ENCODE peak calls at places on chromosomes 11 and 22, in ten cellular contexts. One of them, this sample, is unnamed. For H3K27me3 and H3K4me1, the result is how much of the 10 kb centered on the place peaks cover.

GRCh38 chr11:66700742-66701141 is 23.1 kb upstream of the RBM4B start:
- DNase-seq in IMR-90: no peak
- DNase-seq in NT2/D1: no peak
- DNase-seq in Panc1: no peak
- DNase-seq in suprapubic skin: no peak
- DNase-seq in psoas muscle: no peak
- DNase-seq in right cardiac atrium: no peak
- DNase-seq in GM23338: no peak
- DNase-seq in CD8-positive, alpha-beta memory T cell: no peak
- DNase-seq in small intestine: no peak
- DNase-seq in this sample: no peak

GRCh38 chr22:49087716-49088660 is 739.7 kb downstream of the BRD1 start:
- DNase-seq in small intestine: no peak
- DNase-seq in CD8-positive, alpha-beta memory T cell: peak
- DNase-seq in Panc1: no peak
- DNase-seq in NT2/D1: no peak
- DNase-seq in right cardiac atrium: no peak
- DNase-seq in IMR-90: no peak
- DNase-seq in psoas muscle: peak
- DNase-seq in suprapubic skin: no peak
- DNase-seq in GM23338: no peak
- DNase-seq in this sample: no peak

GRCh38 chr11:128181090-128181485 is 406.3 kb downstream of the ETS1 start:
- DNase-seq in small intestine: no peak
- DNase-seq in CD8-positive, alpha-beta memory T cell: no peak
- DNase-seq in NT2/D1: no peak
- DNase-seq in right cardiac atrium: no peak
- DNase-seq in suprapubic skin: no peak
- DNase-seq in psoas muscle: no peak
- DNase-seq in IMR-90: peak
- DNase-seq in GM23338: no peak
- DNase-seq in Panc1: no peak
- DNase-seq in this sample: no peak

GRCh38 chr11:118341749-118342489 is 586 bp downstream of the CD3D start:
- DNase-seq in CD8-positive, alpha-beta memory T cell: no peak
- DNase-seq in NT2/D1: no peak
- DNase-seq in right cardiac atrium: no peak
- DNase-seq in suprapubic skin: no peak
- DNase-seq in Panc1: no peak
- DNase-seq in GM23338: no peak
- DNase-seq in small intestine: no peak
- DNase-seq in psoas muscle: no peak
- DNase-seq in IMR-90: no peak
- DNase-seq in this sample: no peak

GRCh38 chr11:22666700-22667439 is 459 bp downstream of the GAS2 start:
- DNase-seq in CD8-positive, alpha-beta memory T cell: no peak
- DNase-seq in IMR-90: no peak
- DNase-seq in psoas muscle: peak
- DNase-seq in NT2/D1: no peak
- DNase-seq in suprapubic skin: no peak
- DNase-seq in GM23338: peak
- DNase-seq in Panc1: no peak
- DNase-seq in right cardiac atrium: peak
- DNase-seq in small intestine: peak
- DNase-seq in this sample: peak

GRCh38 chr22:44582016-44582415 is 84.0 kb upstream of the RTL6 start:
- DNase-seq in suprapubic skin: peak
- DNase-seq in IMR-90: no peak
- DNase-seq in psoas muscle: no peak
- DNase-seq in CD8-positive, alpha-beta memory T cell: no peak
- DNase-seq in Panc1: no peak
- DNase-seq in GM23338: no peak
- DNase-seq in small intestine: no peak
- DNase-seq in right cardiac atrium: no peak
- DNase-seq in NT2/D1: no peak
- DNase-seq in this sample: no peak

GRCh38 chr22:36486619-36487384 is 5.4 kb upstream of the TXN2 start:
- DNase-seq in IMR-90: peak
- DNase-seq in suprapubic skin: no peak
- DNase-seq in CD8-positive, alpha-beta memory T cell: peak
- DNase-seq in Panc1: no peak
- DNase-seq in psoas muscle: no peak
- DNase-seq in NT2/D1: no peak
- DNase-seq in small intestine: peak
- DNase-seq in right cardiac atrium: no peak
- DNase-seq in GM23338: peak
- DNase-seq in this sample: no peak

GRCh38 chr22:22913989-22914388 is 26.4 kb downstream of the IGLL5 start:
- DNase-seq in psoas muscle: peak
- DNase-seq in right cardiac atrium: peak
- DNase-seq in Panc1: no peak
- DNase-seq in CD8-positive, alpha-beta memory T cell: no peak
- DNase-seq in GM23338: no peak
- DNase-seq in suprapubic skin: no peak
- DNase-seq in IMR-90: no peak
- DNase-seq in NT2/D1: no peak
- DNase-seq in small intestine: no peak
- DNase-seq in this sample: no peak

GRCh38 chr22:25182131-25183110 is 17.2 kb upstream of the CRYBB3 start:
- DNase-seq in CD8-positive, alpha-beta memory T cell: no peak
- DNase-seq in NT2/D1: no peak
- DNase-seq in Panc1: no peak
- DNase-seq in GM23338: no peak
- DNase-seq in right cardiac atrium: no peak
- DNase-seq in psoas muscle: no peak
- DNase-seq in suprapubic skin: no peak
- DNase-seq in IMR-90: no peak
- DNase-seq in small intestine: no peak
- DNase-seq in this sample: no peak

GRCh38 chr11:100808904-100809491 is 121.9 kb downstream of the ARHGAP42 start:
- DNase-seq in right cardiac atrium: no peak
- DNase-seq in psoas muscle: no peak
- DNase-seq in CD8-positive, alpha-beta memory T cell: no peak
- DNase-seq in suprapubic skin: no peak
- DNase-seq in IMR-90: peak
- DNase-seq in NT2/D1: no peak
- DNase-seq in GM23338: peak
- DNase-seq in small intestine: no peak
- DNase-seq in Panc1: no peak
- DNase-seq in this sample: no peak

GRCh38 chr22:17782158-17782557 is 7.9 kb upstream of the BID start:
- DNase-seq in CD8-positive, alpha-beta memory T cell: no peak
- DNase-seq in Panc1: no peak
- DNase-seq in right cardiac atrium: peak
- DNase-seq in small intestine: no peak
- DNase-seq in suprapubic skin: no peak
- DNase-seq in NT2/D1: no peak
- DNase-seq in GM23338: no peak
- DNase-seq in psoas muscle: peak
- DNase-seq in IMR-90: no peak
- DNase-seq in this sample: no peak

GRCh38 chr22:21762712-21763581 is 27.4 kb upstream of the YPEL1 start:
- DNase-seq in IMR-90: no peak
- DNase-seq in GM23338: no peak
- DNase-seq in NT2/D1: no peak
- DNase-seq in suprapubic skin: no peak
- DNase-seq in Panc1: no peak
- DNase-seq in CD8-positive, alpha-beta memory T cell: peak
- DNase-seq in small intestine: peak
- DNase-seq in right cardiac atrium: no peak
- DNase-seq in psoas muscle: no peak
- DNase-seq in this sample: no peak

GRCh38 chr11:8870461-8871282 is 40.3 kb upstream of the AKIP1 start:
- DNase-seq in psoas muscle: peak
- DNase-seq in suprapubic skin: peak
- DNase-seq in IMR-90: peak
- DNase-seq in right cardiac atrium: peak
- DNase-seq in GM23338: peak
- DNase-seq in NT2/D1: peak
- DNase-seq in small intestine: peak
- DNase-seq in CD8-positive, alpha-beta memory T cell: no peak
- DNase-seq in Panc1: no peak
- DNase-seq in this sample: peak

GRCh38 chr11:8871283-8871775 is 39.7 kb upstream of the AKIP1 start:
- DNase-seq in CD8-positive, alpha-beta memory T cell: no peak
- DNase-seq in small intestine: peak
- DNase-seq in psoas muscle: peak
- DNase-seq in Panc1: no peak
- DNase-seq in GM23338: peak
- DNase-seq in right cardiac atrium: peak
- DNase-seq in NT2/D1: peak
- DNase-seq in suprapubic skin: peak
- DNase-seq in IMR-90: peak
- DNase-seq in this sample: no peak

GRCh38 chr11:8865304-8865703 is 45.7 kb upstream of the AKIP1 start:
- DNase-seq in GM23338: no peak
- DNase-seq in IMR-90: no peak
- DNase-seq in NT2/D1: no peak
- DNase-seq in psoas muscle: no peak
- DNase-seq in CD8-positive, alpha-beta memory T cell: no peak
- DNase-seq in right cardiac atrium: no peak
- DNase-seq in Panc1: no peak
- DNase-seq in suprapubic skin: no peak
- DNase-seq in small intestine: no peak
- DNase-seq in this sample: no peak

GRCh38 chr11:8867035-8867434 is 44.0 kb upstream of the AKIP1 start:
- DNase-seq in right cardiac atrium: no peak
- DNase-seq in suprapubic skin: no peak
- DNase-seq in psoas muscle: no peak
- DNase-seq in GM23338: no peak
- DNase-seq in Panc1: no peak
- DNase-seq in small intestine: peak
- DNase-seq in IMR-90: peak
- DNase-seq in NT2/D1: no peak
- DNase-seq in CD8-positive, alpha-beta memory T cell: no peak
- DNase-seq in this sample: no peak

DNA sequence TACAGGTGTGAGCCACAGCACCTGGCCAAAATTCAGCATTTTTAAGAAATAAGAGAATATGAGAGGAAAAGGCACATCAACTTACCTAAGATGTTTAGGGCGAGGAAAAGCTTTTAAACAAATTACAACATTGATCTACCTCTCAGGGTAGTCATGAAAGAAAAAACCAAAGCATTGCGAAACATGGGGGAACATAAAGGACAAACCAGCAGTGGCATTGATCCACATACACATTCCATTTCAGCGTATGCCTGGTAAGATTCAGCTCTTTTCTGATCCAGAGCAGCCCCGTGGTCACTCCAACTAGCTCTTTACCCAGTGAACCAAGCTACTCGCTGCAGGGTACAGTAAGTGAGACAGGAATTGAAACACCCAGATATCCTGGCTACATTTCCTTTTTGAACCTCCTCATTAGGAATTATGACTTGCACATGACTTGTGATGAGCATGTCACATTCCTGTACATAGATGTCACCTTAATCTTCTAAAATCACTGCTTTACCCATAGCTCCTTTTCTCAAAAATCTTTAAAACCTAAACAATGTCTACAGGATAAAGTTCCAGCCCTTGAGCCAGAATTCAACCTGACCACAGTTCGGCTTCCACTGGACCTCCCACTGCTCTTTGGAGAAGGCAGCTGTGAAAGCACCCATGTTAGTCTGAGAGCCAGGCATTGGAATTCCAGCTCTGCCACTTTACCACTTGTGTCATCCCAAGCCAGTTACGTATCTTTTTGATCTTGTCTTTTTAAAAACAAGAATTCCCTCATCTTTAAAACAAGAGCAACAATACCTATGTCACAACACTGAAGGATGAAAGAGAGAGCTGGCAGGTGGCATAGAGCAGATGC is 42.9 kb upstream of the AKIP1 start:
- DNase-seq in IMR-90: peak
- DNase-seq in CD8-positive, alpha-beta memory T cell: no peak
- DNase-seq in GM23338: no peak
- DNase-seq in psoas muscle: no peak
- DNase-seq in right cardiac atrium: no peak
- DNase-seq in Panc1: no peak
- DNase-seq in NT2/D1: no peak
- DNase-seq in small intestine: no peak
- DNase-seq in suprapubic skin: no peak
- DNase-seq in this sample: no peak
- H3K27me3 ChIP-seq in IMR-90: under half
- H3K27me3 ChIP-seq in CD8-positive, alpha-beta memory T cell: under half
- H3K27me3 ChIP-seq in GM23338: under half
- H3K27me3 ChIP-seq in psoas muscle: under half
- H3K27me3 ChIP-seq in right cardiac atrium: under half
- H3K27me3 ChIP-seq in Panc1: under half
- H3K27me3 ChIP-seq in NT2/D1: under half
- H3K27me3 ChIP-seq in small intestine: under half
- H3K27me3 ChIP-seq in suprapubic skin: under half
- H3K27me3 ChIP-seq in this sample: under half

DNA sequence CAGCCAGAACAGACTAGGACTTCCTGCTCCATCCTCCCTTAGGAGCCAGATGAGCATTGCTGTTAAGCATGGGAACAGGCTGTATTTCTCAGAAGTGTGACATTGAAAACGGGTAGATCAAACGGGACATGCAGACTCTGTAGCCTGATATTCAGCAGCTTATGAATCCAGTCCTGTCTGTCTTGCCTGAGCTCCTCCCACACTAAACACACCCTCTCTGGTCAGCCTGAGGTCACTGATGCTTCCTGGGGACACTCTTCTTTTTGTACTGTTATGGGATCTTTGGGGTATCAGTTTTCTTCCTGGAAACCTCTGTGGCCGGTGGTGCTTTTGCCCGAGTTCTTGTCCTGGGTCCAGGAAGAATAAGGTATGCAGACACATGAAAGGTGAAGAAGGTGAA is 35.8 kb downstream of the C11orf91 start:
- DNase-seq in right cardiac atrium: no peak
- DNase-seq in small intestine: no peak
- DNase-seq in Panc1: no peak
- DNase-seq in suprapubic skin: no peak
- DNase-seq in NT2/D1: no peak
- DNase-seq in psoas muscle: no peak
- DNase-seq in CD8-positive, alpha-beta memory T cell: no peak
- DNase-seq in GM23338: no peak
- DNase-seq in IMR-90: no peak
- DNase-seq in this sample: no peak
- H3K4me3 ChIP-seq in right cardiac atrium: no peak
- H3K4me3 ChIP-seq in small intestine: no peak
- H3K4me3 ChIP-seq in Panc1: no peak
- H3K4me3 ChIP-seq in suprapubic skin: no peak
- H3K4me3 ChIP-seq in NT2/D1: no peak
- H3K4me3 ChIP-seq in psoas muscle: no peak
- H3K4me3 ChIP-seq in CD8-positive, alpha-beta memory T cell: no peak
- H3K4me3 ChIP-seq in GM23338: no peak
- H3K4me3 ChIP-seq in IMR-90: no peak
- H3K4me3 ChIP-seq in this sample: no peak

GRCh38 chr11:38612701-38613100 is 2014.7 kb upstream of the RAG2 start:
- DNase-seq in NT2/D1: no peak
- DNase-seq in Panc1: no peak
- DNase-seq in IMR-90: no peak
- DNase-seq in CD8-positive, alpha-beta memory T cell: no peak
- DNase-seq in suprapubic skin: no peak
- DNase-seq in GM23338: no peak
- DNase-seq in small intestine: no peak
- DNase-seq in psoas muscle: no peak
- DNase-seq in right cardiac atrium: no peak
- DNase-seq in this sample: no peak
- H3K4me1 ChIP-seq in NT2/D1: under half
- H3K4me1 ChIP-seq in Panc1: under half
- H3K4me1 ChIP-seq in IMR-90: under half
- H3K4me1 ChIP-seq in CD8-positive, alpha-beta memory T cell: under half
- H3K4me1 ChIP-seq in suprapubic skin: under half
- H3K4me1 ChIP-seq in GM23338: under half
- H3K4me1 ChIP-seq in small intestine: under half
- H3K4me1 ChIP-seq in psoas muscle: under half
- H3K4me1 ChIP-seq in right cardiac atrium: under half
- H3K4me1 ChIP-seq in this sample: under half

GRCh38 chr11:11772865-11773515 is 68.8 kb upstream of the USP47 start:
- DNase-seq in IMR-90: no peak
- DNase-seq in right cardiac atrium: no peak
- DNase-seq in Panc1: no peak
- DNase-seq in small intestine: no peak
- DNase-seq in GM23338: no peak
- DNase-seq in suprapubic skin: no peak
- DNase-seq in CD8-positive, alpha-beta memory T cell: no peak
- DNase-seq in NT2/D1: no peak
- DNase-seq in psoas muscle: no peak
- DNase-seq in this sample: no peak
- H3K27me3 ChIP-seq in IMR-90: half or more
- H3K27me3 ChIP-seq in right cardiac atrium: under half
- H3K27me3 ChIP-seq in Panc1: under half
- H3K27me3 ChIP-seq in small intestine: under half
- H3K27me3 ChIP-seq in GM23338: under half
- H3K27me3 ChIP-seq in suprapubic skin: under half
- H3K27me3 ChIP-seq in CD8-positive, alpha-beta memory T cell: under half
- H3K27me3 ChIP-seq in NT2/D1: under half
- H3K27me3 ChIP-seq in psoas muscle: under half
- H3K27me3 ChIP-seq in this sample: under half